ENCODE peak calls at places on chromosome 4, in seven cellular contexts. W, F, Y, S, Z, J and R are unnamed samples.

GRCh38 chr4:45539142-45539814 is 584.6 kb downstream of the GABRG1 start:
- DNase-seq in W (no peak), F (no peak), Y (no peak), S (no peak), Z (no peak), J (no peak), R (no peak)

GRCh38 chr4:18020145-18020670 is 1.3 kb downstream of the LCORL start:
- DNase-seq in W (peak), F (no peak), Y (no peak), S (peak), Z (peak), J (peak), R (peak)

GRCh38 chr4:110175634-110176033 is 22.8 kb downstream of the ELOVL6 start:
- DNase-seq in W (no peak), F (no peak), Y (no peak), S (no peak), Z (no peak), J (no peak), R (no peak)

GRCh38 chr4:1593881-1594345 is 90.2 kb downstream of the FAM53A start:
- DNase-seq in W (no peak), F (no peak), Y (no peak), S (no peak), Z (no peak), J (no peak), R (no peak)

GRCh38 chr4:86587016-86587713 is 7.0 kb upstream of the PTPN13 start:
- DNase-seq in W (no peak), F (no peak), Y (no peak), S (no peak), Z (no peak), J (no peak), R (no peak)

GRCh38 chr4:22179124-22179874 is 230.7 kb upstream of the KCNIP4 start:
- DNase-seq in W (no peak), F (no peak), Y (no peak), S (peak), Z (no peak), J (no peak), R (no peak)

GRCh38 chr4:80713409-80713808 is 317.1 kb upstream of the BMP3 start:
- DNase-seq in W (no peak), F (no peak), Y (no peak), S (no peak), Z (no peak), J (peak), R (no peak)

GRCh38 chr4:53830511-53830910 is 233.9 kb downstream of the CHIC2 start:
- DNase-seq in W (no peak), F (no peak), Y (no peak), S (no peak), Z (no peak), J (no peak), R (peak)

GRCh38 chr4:10305816-10306215 is 151.4 kb downstream of the ZNF518B start:
- DNase-seq in W (no peak), F (no peak), Y (no peak), S (no peak), Z (no peak), J (no peak), R (no peak)

GRCh38 chr4:1511441-1512041 is 105.3 kb upstream of the NKX1-1 start:
- DNase-seq in W (no peak), F (no peak), Y (no peak), S (peak), Z (no peak), J (no peak), R (peak)

GRCh38 chr4:140617494-140618060 is 48.8 kb upstream of the UCP1 start:
- DNase-seq in W (no peak), F (no peak), Y (no peak), S (peak), Z (no peak), J (no peak), R (no peak)

GRCh38 chr4:80307183-80307735 is 28.3 kb upstream of the CFAP299 start:
- DNase-seq in W (peak), F (no peak), Y (no peak), S (peak), Z (no peak), J (no peak), R (no peak)

GRCh38 chr4:4677825-4678522 is 136.1 kb upstream of the STX18 start:
- DNase-seq in W (peak), F (peak), Y (peak), S (peak), Z (no peak), J (no peak), R (peak)

GRCh38 chr4:162506253-162506652 is 342.5 kb upstream of the FSTL5 start:
- DNase-seq in W (peak), F (no peak), Y (no peak), S (no peak), Z (no peak), J (no peak), R (no peak)

GRCh38 chr4:16897991-16898827 is at the start of gene LDB2:
- DNase-seq in W (peak), F (peak), Y (peak), S (peak), Z (no peak), J (peak), R (no peak)

GRCh38 chr4:637536-637935 is 12.2 kb downstream of the PDE6B start:
- DNase-seq in W (no peak), F (no peak), Y (no peak), S (no peak), Z (no peak), J (no peak), R (no peak)

DNA sequence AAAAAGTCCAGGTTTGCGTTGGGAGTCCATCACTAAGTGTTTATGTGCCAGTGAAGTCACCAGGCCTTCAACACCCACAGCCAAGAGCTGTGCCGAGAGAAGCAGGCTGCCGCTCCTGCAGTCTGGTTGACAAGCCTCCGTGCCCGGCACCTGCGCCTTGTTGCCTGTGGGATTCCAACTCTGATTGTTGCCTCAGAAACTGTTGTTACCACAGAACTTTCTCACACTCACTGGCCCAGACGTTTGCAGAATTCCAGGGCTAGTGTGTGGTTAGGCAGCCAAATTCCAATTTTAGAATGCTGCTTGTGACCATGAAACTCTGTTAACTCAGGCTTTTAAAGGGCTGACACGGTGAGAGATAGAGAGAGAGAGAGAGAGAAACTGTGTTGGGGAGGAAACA is 119.5 kb upstream of the LIMCH1 start:
- DNase-seq in W (peak), F (peak), Y (no peak), S (no peak), Z (no peak), J (peak), R (no peak)
- H3K27ac ChIP-seq in W (no peak), F (peak), Y (no peak), S (no peak), Z (no peak), J (no peak), R (no peak)

GRCh38 chr4:111802191-111802590 is 343.1 kb upstream of the FAM241A start:
- DNase-seq in W (no peak), F (no peak), Y (no peak), S (no peak), Z (no peak), J (no peak), R (no peak)

GRCh38 chr4:111800551-111800950 is 344.7 kb upstream of the FAM241A start:
- DNase-seq in W (no peak), F (no peak), Y (no peak), S (no peak), Z (no peak), J (no peak), R (no peak)

GRCh38 chr4:111798840-111799239 is 346.4 kb upstream of the FAM241A start:
- DNase-seq in W (peak), F (no peak), Y (no peak), S (no peak), Z (no peak), J (no peak), R (peak)

GRCh38 chr4:111793686-111794085 is 351.6 kb upstream of the FAM241A start:
- DNase-seq in W (no peak), F (no peak), Y (no peak), S (no peak), Z (no peak), J (no peak), R (no peak)

GRCh38 chr4:111797455-111798163 is 347.6 kb upstream of the FAM241A start:
- DNase-seq in W (no peak), F (no peak), Y (no peak), S (no peak), Z (no peak), J (no peak), R (no peak)
- H3K27ac ChIP-seq in W (no peak), F (no peak), Y (no peak), S (no peak), Z (no peak), J (no peak), R (no peak)

GRCh38 chr4:94564252-94564651 is 112.5 kb downstream of the PDLIM5 start:
- DNase-seq in W (no peak), F (no peak), Y (no peak), S (no peak), Z (no peak), J (no peak), R (no peak)

GRCh38 chr4:94558392-94558920 is 106.7 kb downstream of the PDLIM5 start:
- DNase-seq in W (no peak), F (no peak), Y (no peak), S (no peak), Z (no peak), J (no peak), R (no peak)

GRCh38 chr4:94561249-94562024 is 109.7 kb downstream of the PDLIM5 start:
- DNase-seq in W (no peak), F (no peak), Y (no peak), S (peak), Z (no peak), J (no peak), R (no peak)

GRCh38 chr4:94559351-94559806 is 107.6 kb downstream of the PDLIM5 start:
- DNase-seq in W (no peak), F (no peak), Y (no peak), S (no peak), Z (no peak), J (no peak), R (no peak)

GRCh38 chr4:94562285-94562684 is 110.5 kb downstream of the PDLIM5 start:
- DNase-seq in W (no peak), F (no peak), Y (no peak), S (no peak), Z (no peak), J (no peak), R (no peak)
- H3K27ac ChIP-seq in W (peak), F (no peak), Y (no peak), S (peak), Z (no peak), J (no peak), R (no peak)

DNA sequence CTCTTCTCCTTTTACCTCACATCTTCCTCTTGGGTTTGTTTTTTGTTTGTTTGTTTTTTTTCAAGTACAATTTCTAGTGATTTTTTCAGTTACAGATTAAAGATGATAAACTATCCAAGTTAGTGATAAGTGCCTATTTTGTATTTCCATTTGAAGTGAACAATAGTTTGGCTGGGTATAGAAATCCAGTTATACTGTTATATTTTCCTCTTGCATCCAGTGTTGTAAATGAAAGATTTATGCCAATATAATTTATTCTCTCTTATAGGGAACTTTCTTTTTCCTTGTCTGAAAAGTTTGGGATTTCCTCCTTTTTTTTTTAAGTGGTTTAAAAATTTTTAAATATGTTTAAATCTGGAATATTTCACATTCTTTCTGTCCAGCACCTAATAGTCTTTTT is 169.4 kb downstream of the CPEB2 start:
- DNase-seq in W (no peak), F (no peak), Y (no peak), S (no peak), Z (no peak), J (no peak), R (no peak)
- H3K27ac ChIP-seq in W (no peak), F (no peak), Y (no peak), S (no peak), Z (no peak), J (no peak), R (no peak)

DNA sequence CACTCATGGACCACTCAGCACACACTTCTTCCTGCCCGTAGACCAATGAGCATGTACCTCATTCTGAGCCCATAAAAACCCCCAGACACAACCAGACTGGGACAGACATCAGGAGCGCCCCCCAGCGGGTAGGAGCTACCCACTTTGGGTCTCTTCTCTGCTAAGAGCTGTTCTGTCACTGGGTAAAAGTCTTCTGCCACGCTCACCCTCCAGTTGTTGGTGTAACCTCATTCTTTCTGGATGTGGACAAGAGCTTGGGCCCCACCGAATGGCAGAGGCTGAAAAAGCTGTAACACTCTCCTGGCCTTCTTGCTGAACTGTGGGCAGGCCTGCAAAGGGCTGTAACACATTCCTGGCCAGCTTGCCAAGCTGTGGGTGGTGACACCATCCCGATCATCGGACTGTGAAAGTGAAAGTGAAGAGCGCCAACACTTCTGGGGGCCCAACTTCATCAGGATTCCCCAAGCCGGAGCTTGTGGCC is 137.6 kb downstream of the TECRL start:
- DNase-seq in W (peak), F (no peak), Y (no peak), S (no peak), Z (no peak), J (no peak), R (no peak)
- H3K27ac ChIP-seq in W (peak), F (no peak), Y (no peak), S (no peak), Z (no peak), J (no peak), R (no peak)

GRCh38 chr4:48235050-48235449 is 34.6 kb downstream of the TEC start:
- DNase-seq in W (no peak), F (no peak), Y (no peak), S (no peak), Z (no peak), J (no peak), R (no peak)

GRCh38 chr4:48237996-48238645 is 31.5 kb downstream of the TEC start:
- DNase-seq in W (no peak), F (no peak), Y (no peak), S (peak), Z (no peak), J (no peak), R (no peak)

GRCh38 chr4:48228887-48229462 is 40.7 kb downstream of the TEC start:
- DNase-seq in W (no peak), F (no peak), Y (no peak), S (no peak), Z (no peak), J (no peak), R (no peak)

GRCh38 chr4:48234575-48234974 is 35.1 kb downstream of the TEC start:
- DNase-seq in W (no peak), F (no peak), Y (no peak), S (no peak), Z (no peak), J (peak), R (no peak)
- H3K27ac ChIP-seq in W (no peak), F (no peak), Y (no peak), S (no peak), Z (no peak), J (no peak), R (no peak)

GRCh38 chr4:41216294-41217019 is 2.1 kb upstream of the APBB2 start:
- DNase-seq in W (peak), F (peak), Y (no peak), S (peak), Z (peak), J (peak), R (peak)

GRCh38 chr4:41217373-41217772 is 3.0 kb upstream of the APBB2 start:
- DNase-seq in W (no peak), F (no peak), Y (no peak), S (no peak), Z (no peak), J (no peak), R (no peak)

GRCh38 chr4:41215155-41215554 is 813 bp upstream of the APBB2 start:
- DNase-seq in W (no peak), F (no peak), Y (no peak), S (peak), Z (no peak), J (no peak), R (no peak)

GRCh38 chr4:41217020-41217333 is 2.6 kb upstream of the APBB2 start:
- DNase-seq in W (no peak), F (no peak), Y (no peak), S (no peak), Z (no peak), J (no peak), R (no peak)

DNA sequence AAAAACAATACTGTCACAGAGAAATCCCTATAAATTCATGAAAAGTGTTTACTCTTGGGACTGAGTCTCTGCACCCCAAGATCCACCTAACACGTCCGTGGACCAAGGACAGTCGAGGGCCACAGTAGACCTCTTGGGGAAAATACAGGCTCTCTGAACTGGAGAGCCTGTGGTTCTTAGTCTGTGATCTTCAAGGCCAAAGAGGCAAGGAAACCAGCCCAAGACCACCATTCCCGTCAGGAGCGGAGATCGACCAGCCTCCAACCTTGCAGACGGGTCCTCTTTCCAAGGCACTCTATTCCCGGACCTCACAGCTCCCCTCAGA is 1.6 kb upstream of the APBB2 start:
- DNase-seq in W (no peak), F (no peak), Y (no peak), S (peak), Z (no peak), J (no peak), R (no peak)
- H3K27ac ChIP-seq in W (no peak), F (peak), Y (peak), S (peak), Z (no peak), J (peak), R (no peak)

GRCh38 chr4:186695392-186695791 is 28.3 kb downstream of the FAT1 start:
- DNase-seq in W (no peak), F (no peak), Y (no peak), S (no peak), Z (no peak), J (no peak), R (no peak)
- H3K27ac ChIP-seq in W (no peak), F (no peak), Y (no peak), S (no peak), Z (no peak), J (peak), R (no peak)

DNA sequence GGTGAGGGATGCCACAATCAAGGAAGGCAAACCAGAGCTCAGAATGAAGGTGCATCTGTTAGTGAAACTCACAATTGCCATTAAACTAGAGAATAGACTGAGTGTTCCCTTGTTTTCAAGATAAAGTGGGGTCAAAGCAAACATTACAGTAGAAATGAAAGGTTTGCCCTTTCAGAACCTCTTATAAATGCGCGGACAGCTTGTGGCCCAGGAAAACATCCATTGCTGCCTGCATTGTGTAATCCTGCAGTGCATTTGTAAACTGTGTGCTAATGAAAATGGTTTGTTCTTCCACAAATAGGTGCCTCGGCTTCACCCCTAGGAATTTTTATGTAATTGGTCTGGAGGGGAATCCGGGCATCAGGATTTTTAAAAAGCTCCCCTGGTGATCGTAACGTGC is 62.8 kb downstream of the SNX25 start:
- DNase-seq in W (no peak), F (no peak), Y (no peak), S (no peak), Z (no peak), J (no peak), R (no peak)
- H3K27ac ChIP-seq in W (no peak), F (no peak), Y (no peak), S (no peak), Z (no peak), J (no peak), R (no peak)

GRCh38 chr4:82372502-82372873 is 1.3 kb downstream of the HNRNPD start:
- DNase-seq in W (peak), F (peak), Y (no peak), S (peak), Z (peak), J (peak), R (peak)

GRCh38 chr4:82372874-82373815 is 646 bp downstream of the HNRNPD start:
- DNase-seq in W (peak), F (peak), Y (peak), S (peak), Z (peak), J (peak), R (peak)

GRCh38 chr4:82367438-82368097 is 6.2 kb downstream of the HNRNPD start:
- DNase-seq in W (no peak), F (no peak), Y (no peak), S (no peak), Z (no peak), J (no peak), R (no peak)

GRCh38 chr4:82373816-82374740 is at the start of gene HNRNPD:
- DNase-seq in W (peak), F (peak), Y (peak), S (peak), Z (peak), J (peak), R (peak)

GRCh38 chr4:82371398-82371972 is 2.3 kb downstream of the HNRNPD start:
- DNase-seq in W (no peak), F (no peak), Y (no peak), S (peak), Z (no peak), J (no peak), R (no peak)
- H3K27ac ChIP-seq in W (peak), F (no peak), Y (peak), S (peak), Z (no peak), J (peak), R (peak)